ENCODE peak calls at places on chromosomes 7 and 10, in nine cellular contexts. W is germinal center; I is cerebellar nuclear complex; K is stimulated activated naive CD4-positive, alpha-beta T cell treated with Interleukin-2 at 50 U/mL for 16 hours; S is GM18507; M is ecto neural progenitor cell; A is activated CD4-positive, alpha-beta T cell treated with anti-CD3 and anti-CD28 coated beads, Interleukin-2, amount 50 U/mL, for 24 hours; R is HL-60; X is T-helper 1 cell. U is an unnamed sample.

GRCh38 chr7:13188236-13188635 is 500.8 kb downstream of the ARL4A start:
- DNase-seq in K (no peak), I (no peak), S (no peak), A (no peak), R (no peak), X (no peak), W (no peak), M (no peak), U (no peak)

GRCh38 chr7:33040803-33041516 is 21.6 kb downstream of the NT5C3A start:
- DNase-seq in M (no peak), X (peak; percentile 58), A (no peak), I (no peak), W (peak; percentile 75), S (no peak), R (peak; percentile 15), K (peak; percentile 28), U (peak; percentile 91)

GRCh38 chr7:727104-727805 is at the start of gene PRKAR1B:
- DNase-seq in I (no peak), A (no peak), K (peak; percentile 59), M (peak; percentile 48), R (peak; percentile 39), S (peak; percentile 47), W (peak; percentile 67), X (peak; percentile 20), U (peak; percentile 41)

GRCh38 chr7:99105756-99106155 is 38.2 kb downstream of the SMURF1 start:
- DNase-seq in W (no peak), A (no peak), I (no peak), X (no peak), M (no peak), S (no peak), R (no peak), K (no peak), U (no peak)

GRCh38 chr7:19404912-19405329 is 259.7 kb upstream of the FERD3L start:
- DNase-seq in W (peak; percentile 1), I (no peak), A (no peak), X (no peak), K (no peak), R (no peak), M (no peak), S (no peak), U (peak; percentile 61)

GRCh38 chr10:109616356-109616755 is 307.0 kb downstream of the XPNPEP1 start:
- DNase-seq in K (no peak), S (no peak), I (no peak), A (no peak), W (no peak), R (no peak), X (no peak), M (no peak), U (no peak)

GRCh38 chr10:1360011-1360580 is 303.9 kb downstream of the WDR37 start:
- DNase-seq in M (peak; percentile 72), X (no peak), S (no peak), W (no peak), A (no peak), K (no peak), I (no peak), R (no peak), U (no peak)

GRCh38 chr7:50682079-50682478 is 100.6 kb downstream of the GRB10 start:
- DNase-seq in I (no peak), M (no peak), K (no peak), A (no peak), R (no peak), W (no peak), S (no peak), X (no peak), U (no peak)

GRCh38 chr7:964401-965231 is 10.1 kb upstream of the ADAP1 start:
- DNase-seq in W (no peak), X (no peak), A (no peak), I (peak; percentile 17), S (no peak), R (peak; percentile 69), M (no peak), K (no peak), U (no peak)

GRCh38 chr10:49001402-49001801 is 61.8 kb upstream of the LRRC18 start:
- DNase-seq in X (no peak), A (no peak), I (no peak), K (no peak), W (no peak), M (no peak), R (no peak), S (no peak), U (no peak)

GRCh38 chr7:55060690-55061414 is 42.0 kb downstream of the EGFR start:
- DNase-seq in R (no peak), K (no peak), I (no peak), M (no peak), A (no peak), S (no peak), X (no peak), W (no peak), U (no peak)

GRCh38 chr10:2619472-2619871 is 447.9 kb upstream of the PFKP start:
- DNase-seq in A (no peak), S (no peak), R (peak; percentile 31), X (no peak), W (no peak), I (no peak), K (no peak), M (no peak), U (no peak)

GRCh38 chr7:114107522-114107921 is 188.7 kb upstream of the PPP1R3A start:
- DNase-seq in M (no peak), K (no peak), R (no peak), A (no peak), X (no peak), S (no peak), W (no peak), I (no peak), U (no peak)

GRCh38 chr10:86046845-86047460 is 319.6 kb downstream of the GRID1 start:
- DNase-seq in K (no peak), R (no peak), M (no peak), W (no peak), S (no peak), X (no peak), I (no peak), A (no peak), U (no peak)

GRCh38 chr7:36253699-36254098 is 100.6 kb downstream of the EEPD1 start:
- DNase-seq in K (no peak), W (no peak), I (no peak), M (no peak), S (no peak), R (no peak), X (no peak), A (no peak), U (no peak)

GRCh38 chr7:93799750-93800357 is 90.7 kb downstream of the TFPI2 start:
- DNase-seq in X (no peak), S (no peak), K (no peak), R (no peak), W (peak; percentile 7), A (no peak), M (no peak), I (no peak), U (no peak)

GRCh38 chr7:69962856-69963149 is 364.5 kb downstream of the AUTS2 start:
- DNase-seq in I (no peak), M (no peak), S (no peak), R (no peak), W (no peak), A (no peak), X (no peak), K (no peak), U (no peak)

GRCh38 chr10:78470267-78471103 is 436.8 kb downstream of the RPS24 start:
- DNase-seq in I (no peak), M (peak; percentile 22), K (no peak), A (no peak), S (no peak), W (no peak), X (no peak), R (no peak), U (peak; percentile 7)

GRCh38 chr7:55016061-55016745 is 2.6 kb upstream of the EGFR start:
- DNase-seq in W (no peak), M (no peak), A (no peak), X (no peak), R (no peak), I (no peak), K (no peak), S (no peak), U (no peak)

U was measured in LoVo.